ENCODE peak calls at places on chromosomes 16 and 17, in four cellular contexts. S is colonic mucosa; G is CD4-positive, CD25-positive, alpha-beta regulatory T cell; U is effector memory CD4-positive, alpha-beta T cell. D is an unnamed sample.

GRCh38 chr17:31072186-31072585 is 22.6 kb upstream of the NF1 start:
- DNase-seq in S (no peak), U (no peak), G (no peak), D (no peak)

GRCh38 chr17:74763565-74764387 is 12.4 kb downstream of the NAT9 start:
- DNase-seq in S (peak; percentile 81), G (no peak), U (no peak), D (no peak)

GRCh38 chr16:55778718-55779117 is 54.2 kb downstream of the CES1 start:
- DNase-seq in G (no peak), S (no peak), U (no peak), D (no peak)

GRCh38 chr17:58249270-58250133 is 11.1 kb downstream of the LPO start:
- DNase-seq in S (peak; percentile 67), G (peak; percentile 74), U (peak; percentile 50), D (peak; percentile 69)

GRCh38 chr16:69223882-69224281 is 36.9 kb downstream of the SNTB2 start:
- DNase-seq in S (no peak), G (no peak), U (no peak), D (no peak)

GRCh38 chr16:1635070-1635469 is 22.9 kb downstream of the CRAMP1 start:
- DNase-seq in S (no peak), U (no peak), G (no peak), D (no peak)

GRCh38 chr16:1706386-1707192 is 594 bp downstream of the MAPK8IP3 start:
- DNase-seq in S (peak; percentile 25), U (peak; percentile 4), G (peak; percentile 38), D (no peak)

GRCh38 chr16:15950167-15950854 is 895 bp downstream of the ABCC1 start:
- DNase-seq in G (peak; percentile 46), S (peak; percentile 40), U (peak; percentile 47), D (peak; percentile 66)

GRCh38 chr17:44108440-44109311 is 14.8 kb downstream of the HDAC5 start:
- DNase-seq in U (no peak), G (no peak), S (peak; percentile 64), D (peak; percentile 86)

GRCh38 chr16:81823111-81823510 is 44.0 kb downstream of the PLCG2 start:
- DNase-seq in S (peak; percentile 28), G (no peak), U (no peak), D (no peak)
- H3K9me3 ChIP-seq in S (no peaks in the 10 kb centered on the region), G (no peaks in the 10 kb centered on the region), U (no peaks in the 10 kb centered on the region), D (no peaks in the 10 kb centered on the region)

DNA sequence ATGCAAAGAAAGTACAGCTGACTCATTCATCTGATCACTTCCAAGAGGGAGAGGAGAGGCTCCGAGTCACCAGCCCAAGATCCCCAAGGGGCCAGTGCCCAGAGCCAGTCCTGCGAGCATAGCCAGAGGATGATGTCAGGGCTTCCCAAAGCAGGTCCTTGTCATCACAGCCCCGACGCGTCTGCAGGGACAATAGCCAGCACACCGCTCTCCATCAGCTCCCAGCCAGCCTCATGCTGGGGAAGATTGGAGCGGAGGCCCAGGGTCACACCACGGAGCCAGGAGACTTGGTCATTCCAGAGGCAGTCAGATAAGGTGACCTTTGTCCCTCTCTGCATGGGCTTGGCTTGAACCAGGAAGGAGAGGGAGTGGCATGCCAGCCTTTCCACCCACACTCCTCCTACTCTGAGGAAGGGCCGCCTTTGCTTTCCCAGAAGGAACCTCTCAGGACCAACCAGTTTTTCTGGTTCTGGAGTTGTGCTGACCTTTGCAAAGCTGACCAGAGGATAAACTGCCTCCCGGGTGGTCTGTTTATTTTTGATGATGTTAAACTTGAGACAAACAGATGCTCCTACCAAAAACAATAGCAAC is 58.3 kb upstream of the ARHGAP44 start:
- DNase-seq in U (no peak), G (no peak), S (peak; percentile 92), D (no peak)
- H3K4me3 ChIP-seq in U (no peak overlapping the region), G (no peak overlapping the region), S (no peak overlapping the region), D (no peak overlapping the region)

GRCh38 chr16:85134076-85134793 is 22.0 kb upstream of the CIBAR2 start:
- DNase-seq in U (no peak), G (no peak), S (no peak), D (no peak)
- H3K9me3 ChIP-seq in U (no peaks in the 10 kb centered on the region), G (no peaks in the 10 kb centered on the region), S (no peaks in the 10 kb centered on the region), D (no peaks in the 10 kb centered on the region)

GRCh38 chr16:11354407-11354732 is 9.1 kb downstream of the RMI2 start:
- DNase-seq in G (no peak), U (no peak), S (no peak), D (no peak)
- H3K4me3 ChIP-seq in G (peak overlapping the region; percentile 65), U (peak overlapping the region; percentile 41), S (no peak overlapping the region), D (no peak overlapping the region)

DNA sequence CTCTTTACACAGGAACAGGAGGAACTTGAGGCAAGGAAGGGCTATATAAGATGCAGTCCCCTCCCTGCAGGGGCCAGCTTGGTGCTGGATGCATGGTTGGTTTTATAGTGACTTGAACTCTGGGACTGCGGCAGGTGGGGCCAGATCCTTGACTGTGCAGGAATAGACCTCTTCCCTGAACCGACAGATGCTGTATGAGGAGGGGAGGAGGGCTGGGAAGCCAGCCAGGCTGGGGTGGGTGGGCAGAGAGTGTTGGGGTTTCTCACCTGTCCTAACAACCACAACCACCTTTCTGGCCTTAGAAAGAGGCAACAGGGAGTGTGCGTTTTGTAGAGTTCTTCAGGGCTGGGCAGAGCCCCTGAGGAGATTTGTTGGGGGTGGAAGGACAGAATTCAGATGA is 798.1 kb downstream of the KCNJ18 start:
- DNase-seq in S (no peak), U (no peak), G (no peak), D (no peak)
- H3K9me3 ChIP-seq in S (no peaks in the 10 kb centered on the region), U (no peaks in the 10 kb centered on the region), G (peaks cover 3% of the 10 kb centered on the region), D (no peaks in the 10 kb centered on the region)

D was measured in WERI-Rb-1.